ENCODE peak calls at places on chromosome 1, in six cellular contexts. K is GM12878, P is GM06990, Q is left lung, X is stomach, J is PC-3. E is an unnamed sample.

GRCh38 chr1:41003640-41004220 is 17.8 kb downstream of the SLFNL1 start:
- DNase-seq in Q (peak; percentile 86), X (peak; percentile 93), K (peak; percentile 95), J (peak; percentile 99), P (peak; percentile 74), E (peak; percentile 83)

GRCh38 chr1:227372662-227373061 is 54.4 kb upstream of the CDC42BPA start:
- DNase-seq in K (no peak), J (peak; percentile 98), Q (no peak), P (no peak), X (peak; percentile 57), E (no peak)

GRCh38 chr1:33382651-33383415 is 48.1 kb downstream of the PHC2 start:
- DNase-seq in J (no peak), X (no peak), K (no peak), Q (no peak), P (no peak), E (no peak)

GRCh38 chr1:102191723-102192122 is 195.0 kb upstream of the OLFM3 start:
- DNase-seq in Q (no peak), P (no peak), J (peak; percentile 59), K (peak; percentile 7), X (no peak), E (peak; percentile 4)

GRCh38 chr1:241675983-241676382 is 23.9 kb downstream of the WDR64 start:
- DNase-seq in Q (no peak), X (no peak), K (no peak), J (no peak), P (no peak), E (no peak)

GRCh38 chr1:43530483-43531452 is at the start of gene PTPRF:
- DNase-seq in Q (peak; percentile 88), P (peak; percentile 19), K (no peak), J (peak; percentile 70), X (peak; percentile 78), E (peak; percentile 47)

GRCh38 chr1:84247425-84248220 is 53.9 kb upstream of the SAMD13 start:
- DNase-seq in K (no peak), P (no peak), J (peak; percentile 98), X (no peak), Q (no peak), E (no peak)

GRCh38 chr1:43722825-43723224 is 15.5 kb downstream of the ST3GAL3 start:
- DNase-seq in X (no peak), J (no peak), K (no peak), P (no peak), Q (no peak), E (no peak)

GRCh38 chr1:94522304-94522703 is 19.3 kb downstream of the F3 start:
- DNase-seq in J (peak; percentile 69), P (no peak), K (no peak), X (no peak), Q (no peak), E (peak; percentile 5)

GRCh38 chr1:47434051-47434842 is 3.6 kb upstream of the FOXD2 start:
- DNase-seq in P (no peak), Q (peak; percentile 81), K (no peak), J (peak; percentile 56), X (peak; percentile 86), E (no peak)

GRCh38 chr1:79811173-79811572 is 804.6 kb upstream of the ADGRL4 start:
- DNase-seq in X (no peak), Q (no peak), J (peak; percentile 68), P (no peak), K (no peak), E (no peak)

GRCh38 chr1:10631811-10632481 is 157.2 kb downstream of the PEX14 start:
- DNase-seq in Q (peak; percentile 58), J (no peak), K (no peak), X (no peak), P (no peak), E (no peak)

GRCh38 chr1:206628916-206629315 is 6.4 kb upstream of the DYRK3 start:
- DNase-seq in P (no peak), K (no peak), X (no peak), Q (no peak), J (no peak), E (no peak)

GRCh38 chr1:2451744-2452582 is 24.1 kb upstream of the PLCH2 start:
- DNase-seq in Q (no peak), X (no peak), J (peak; percentile 99), P (no peak), K (no peak), E (no peak)

GRCh38 chr1:202170726-202171125 is 10.3 kb upstream of the PTPN7 start:
- DNase-seq in P (no peak), X (no peak), Q (no peak), K (no peak), J (no peak), E (no peak)

GRCh38 chr1:74395492-74395891 is 116.9 kb downstream of the LRRC53 start:
- DNase-seq in J (no peak), Q (no peak), P (no peak), K (no peak), X (no peak), E (no peak)

GRCh38 chr1:56688522-56689026 is 43.5 kb downstream of the PRKAA2 start:
- DNase-seq in P (no peak), X (no peak), K (peak; percentile 1), Q (no peak), J (peak; percentile 97), E (peak; percentile 16)

GRCh38 chr1:228278432-228278941 is 70.6 kb downstream of the OBSCN start:
- DNase-seq in P (no peak), X (no peak), K (no peak), Q (peak; percentile 74), J (no peak), E (no peak)

GRCh38 chr1:19163261-19163660 is 46.8 kb downstream of the UBR4 start:
- DNase-seq in K (no peak), Q (no peak), X (no peak), J (peak; percentile 73), P (no peak), E (no peak)

GRCh38 chr1:42747125-42747524 is 7.1 kb upstream of the CLDN19 start:
- DNase-seq in P (no peak), Q (no peak), X (peak; percentile 39), J (peak; percentile 31), K (no peak), E (peak; percentile 65)

GRCh38 chr1:228228601-228229074 is 20.8 kb downstream of the OBSCN start:
- DNase-seq in X (no peak), Q (no peak), J (peak; percentile 90), K (no peak), P (no peak), E (no peak)

GRCh38 chr1:98839840-98840239 is 164.8 kb downstream of the PLPPR5 start:
- DNase-seq in X (no peak), P (no peak), K (no peak), Q (no peak), J (no peak), E (no peak)

GRCh38 chr1:212782422-212783154 is 9.0 kb downstream of the NSL1 start:
- DNase-seq in J (peak; percentile 57), Q (no peak), K (no peak), P (no peak), X (no peak), E (no peak)

DNA sequence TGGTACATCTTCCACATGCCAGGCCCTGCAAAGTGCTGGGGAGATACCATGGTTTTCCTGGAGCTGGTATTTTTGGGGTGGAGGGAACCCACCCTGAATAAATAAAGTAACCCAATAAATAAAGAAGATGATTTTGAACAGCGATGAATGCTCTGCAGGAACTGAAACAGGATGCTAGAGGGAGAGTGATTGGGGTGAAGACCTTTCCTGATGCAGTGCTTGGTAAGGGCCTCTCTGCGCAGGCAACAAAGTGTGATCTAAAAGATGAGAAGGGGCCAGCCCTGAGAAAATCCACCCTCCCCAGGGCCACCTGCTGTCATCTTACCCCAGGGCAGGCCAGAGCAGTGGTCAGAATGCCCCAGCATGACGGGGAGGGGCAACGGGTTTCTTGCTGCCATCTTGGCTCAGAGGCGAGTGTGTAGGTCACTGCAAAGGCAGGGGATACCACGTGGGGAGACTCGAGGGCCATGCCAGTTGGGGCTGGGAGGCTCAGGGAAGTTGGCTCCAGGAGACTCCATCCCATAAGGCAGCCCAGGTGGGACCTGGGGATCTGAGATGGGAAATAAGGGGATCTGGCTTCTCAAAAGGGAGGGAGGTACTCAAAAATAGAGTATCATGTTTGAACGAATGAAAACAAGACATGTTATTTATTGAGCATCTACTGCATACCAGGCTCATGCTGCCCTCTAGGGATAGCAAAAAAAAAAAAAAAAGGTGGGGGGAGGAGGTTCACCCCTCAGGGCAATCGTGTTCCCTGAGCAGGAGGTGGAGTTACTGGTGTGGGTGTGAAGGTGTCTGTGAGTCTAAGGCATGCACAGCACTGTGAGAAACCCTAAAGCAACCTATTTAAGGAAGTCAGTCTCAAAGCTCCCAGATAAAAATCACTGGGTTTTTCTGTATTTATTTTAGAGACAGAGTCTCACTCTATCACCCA is 2.8 kb downstream of the SRARP start:
- DNase-seq in K (peak; percentile 24), J (peak; percentile 46), P (peak; percentile 40), Q (no peak), X (no peak), E (peak; percentile 61)
- TF ChIP-seq CTCF in K (peak; percentile 34), J (peak; percentile 48), P (peak; percentile 35), Q (no peak), X (no peak), E (peak; percentile 21)

GRCh38 chr1:60563777-60564176 is 490.2 kb upstream of the C1orf87 start:
- DNase-seq in J (no peak), K (no peak), Q (no peak), X (no peak), P (no peak), E (no peak)

GRCh38 chr1:60564196-60564595 is 490.6 kb upstream of the C1orf87 start:
- DNase-seq in P (no peak), X (no peak), K (no peak), J (no peak), Q (no peak), E (no peak)

GRCh38 chr1:60569189-60569588 is 495.6 kb upstream of the C1orf87 start:
- DNase-seq in X (no peak), P (no peak), J (peak; percentile 91), Q (no peak), K (no peak), E (no peak)

GRCh38 chr1:60562715-60563114 is 489.1 kb upstream of the C1orf87 start:
- DNase-seq in Q (no peak), P (no peak), J (no peak), X (no peak), K (no peak), E (no peak)

GRCh38 chr1:60564856-60565445 is 491.4 kb upstream of the C1orf87 start:
- DNase-seq in K (no peak), J (no peak), Q (no peak), P (no peak), X (no peak), E (no peak)
- TF ChIP-seq CTCF in K (no peak), J (no peak), Q (no peak), P (no peak), X (no peak), E (no peak)

GRCh38 chr1:1333551-1334241 is 2.6 kb downstream of the TAS1R3 start:
- DNase-seq in J (no peak), P (no peak), Q (no peak), X (no peak), K (no peak), E (no peak)
- TF ChIP-seq CTCF in J (no peak), P (no peak), Q (no peak), X (no peak), K (no peak), E (no peak)

DNA sequence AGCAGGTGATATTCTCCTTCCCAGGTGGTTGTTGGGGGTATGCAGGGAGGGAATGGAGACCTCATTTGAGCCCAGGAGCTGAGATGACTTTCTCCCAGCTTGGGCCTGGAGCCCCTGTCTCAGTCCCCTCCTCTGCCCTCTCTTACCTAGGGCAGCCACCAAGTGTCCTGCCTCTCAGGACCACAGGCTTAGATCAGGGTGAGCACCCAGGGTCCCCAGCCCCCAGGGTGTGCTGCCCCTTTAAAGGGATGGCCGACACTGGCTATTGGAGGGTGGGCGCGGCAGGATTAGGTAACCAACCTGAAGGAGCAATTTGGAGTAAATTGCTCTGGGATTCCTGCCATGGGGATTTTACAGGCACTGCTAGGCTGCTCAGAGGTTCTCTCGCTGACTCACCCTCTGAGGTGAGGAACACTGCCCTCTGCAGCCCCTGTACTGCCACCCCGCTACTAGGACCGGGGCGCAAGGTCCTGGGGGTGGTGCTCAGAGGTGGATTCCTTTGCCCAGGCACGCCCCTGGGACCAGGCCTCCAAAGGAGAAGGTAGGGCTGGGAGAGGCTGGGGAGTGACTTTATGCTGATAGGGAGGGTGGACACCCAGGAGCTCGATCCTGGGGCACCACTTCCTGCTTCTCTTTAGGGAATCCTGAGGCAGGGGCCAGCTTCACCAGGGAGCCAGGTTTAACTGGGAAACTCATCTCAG is 1.5 kb downstream of the RPS6KA1 start:
- DNase-seq in K (no peak), P (no peak), Q (peak; percentile 91), J (peak; percentile 92), X (peak; percentile 81), E (peak; percentile 60)
- TF ChIP-seq CTCF in K (peak; percentile 31), P (peak; percentile 25), Q (peak; percentile 28), J (peak; percentile 70), X (no peak), E (peak; percentile 11)